ENCODE peak calls at places on chromosomes 3 and 15, in eight cellular contexts. One of them, this sample, is unnamed.

GRCh38 chr3:28118087-28118486 is 123.3 kb upstream of the CMC1 start:
- DNase-seq in NCI-H2081: no peak
- DNase-seq in T-cell: no peak
- DNase-seq in cardiac fibroblast: no peak
- DNase-seq in stimulated activated CD4-positive, alpha-beta T cell treated with anti-CD3 and anti-CD28 coated beads, Interleukin-2, amount 100 ng/mL, for 24 hours: no peak
- DNase-seq in T-helper 2 cell: no peak
- DNase-seq in AG08395: no peak
- DNase-seq in activated CD8-positive, alpha-beta T cell treated with anti-CD3 and anti-CD28 coated beads for 36 hours: no peak
- DNase-seq in this sample: no peak

GRCh38 chr3:18122264-18122663 is 302.9 kb downstream of the SATB1 start:
- DNase-seq in NCI-H2081: no peak
- DNase-seq in T-cell: no peak
- DNase-seq in cardiac fibroblast: no peak
- DNase-seq in stimulated activated CD4-positive, alpha-beta T cell treated with anti-CD3 and anti-CD28 coated beads, Interleukin-2, amount 100 ng/mL, for 24 hours: no peak
- DNase-seq in T-helper 2 cell: no peak
- DNase-seq in AG08395: peak
- DNase-seq in activated CD8-positive, alpha-beta T cell treated with anti-CD3 and anti-CD28 coated beads for 36 hours: no peak
- DNase-seq in this sample: no peak

GRCh38 chr3:27568393-27568792 is 84.2 kb upstream of the SLC4A7 start:
- DNase-seq in NCI-H2081: peak
- DNase-seq in T-cell: no peak
- DNase-seq in cardiac fibroblast: peak
- DNase-seq in stimulated activated CD4-positive, alpha-beta T cell treated with anti-CD3 and anti-CD28 coated beads, Interleukin-2, amount 100 ng/mL, for 24 hours: no peak
- DNase-seq in T-helper 2 cell: no peak
- DNase-seq in AG08395: peak
- DNase-seq in activated CD8-positive, alpha-beta T cell treated with anti-CD3 and anti-CD28 coated beads for 36 hours: no peak
- DNase-seq in this sample: peak

GRCh38 chr3:99482191-99482590 is 156.2 kb upstream of the COL8A1 start:
- DNase-seq in NCI-H2081: no peak
- DNase-seq in T-cell: no peak
- DNase-seq in cardiac fibroblast: no peak
- DNase-seq in stimulated activated CD4-positive, alpha-beta T cell treated with anti-CD3 and anti-CD28 coated beads, Interleukin-2, amount 100 ng/mL, for 24 hours: no peak
- DNase-seq in T-helper 2 cell: no peak
- DNase-seq in AG08395: no peak
- DNase-seq in activated CD8-positive, alpha-beta T cell treated with anti-CD3 and anti-CD28 coated beads for 36 hours: no peak
- DNase-seq in this sample: no peak

GRCh38 chr3:81716870-81717509 is 44.5 kb downstream of the GBE1 start:
- DNase-seq in NCI-H2081: no peak
- DNase-seq in T-cell: no peak
- DNase-seq in cardiac fibroblast: peak
- DNase-seq in stimulated activated CD4-positive, alpha-beta T cell treated with anti-CD3 and anti-CD28 coated beads, Interleukin-2, amount 100 ng/mL, for 24 hours: no peak
- DNase-seq in T-helper 2 cell: no peak
- DNase-seq in AG08395: no peak
- DNase-seq in activated CD8-positive, alpha-beta T cell treated with anti-CD3 and anti-CD28 coated beads for 36 hours: no peak
- DNase-seq in this sample: no peak

GRCh38 chr15:31262901-31263671 is 63.5 kb upstream of the KLF13 start:
- DNase-seq in NCI-H2081: no peak
- DNase-seq in T-cell: no peak
- DNase-seq in cardiac fibroblast: peak
- DNase-seq in stimulated activated CD4-positive, alpha-beta T cell treated with anti-CD3 and anti-CD28 coated beads, Interleukin-2, amount 100 ng/mL, for 24 hours: peak
- DNase-seq in T-helper 2 cell: no peak
- DNase-seq in AG08395: peak
- DNase-seq in activated CD8-positive, alpha-beta T cell treated with anti-CD3 and anti-CD28 coated beads for 36 hours: peak
- DNase-seq in this sample: no peak

GRCh38 chr15:32965897-32966296 is 228.6 kb downstream of the FMN1 start:
- DNase-seq in NCI-H2081: no peak
- DNase-seq in T-cell: no peak
- DNase-seq in cardiac fibroblast: no peak
- DNase-seq in stimulated activated CD4-positive, alpha-beta T cell treated with anti-CD3 and anti-CD28 coated beads, Interleukin-2, amount 100 ng/mL, for 24 hours: no peak
- DNase-seq in T-helper 2 cell: no peak
- DNase-seq in AG08395: no peak
- DNase-seq in activated CD8-positive, alpha-beta T cell treated with anti-CD3 and anti-CD28 coated beads for 36 hours: no peak
- DNase-seq in this sample: no peak

GRCh38 chr3:123188058-123188457 is 13.7 kb upstream of the SEC22A start:
- DNase-seq in NCI-H2081: no peak
- DNase-seq in T-cell: no peak
- DNase-seq in cardiac fibroblast: peak
- DNase-seq in stimulated activated CD4-positive, alpha-beta T cell treated with anti-CD3 and anti-CD28 coated beads, Interleukin-2, amount 100 ng/mL, for 24 hours: no peak
- DNase-seq in T-helper 2 cell: no peak
- DNase-seq in AG08395: no peak
- DNase-seq in activated CD8-positive, alpha-beta T cell treated with anti-CD3 and anti-CD28 coated beads for 36 hours: no peak
- DNase-seq in this sample: no peak

GRCh38 chr3:54899273-54899672 is 28.6 kb downstream of the LRTM1 start:
- DNase-seq in NCI-H2081: no peak
- DNase-seq in T-cell: no peak
- DNase-seq in cardiac fibroblast: no peak
- DNase-seq in stimulated activated CD4-positive, alpha-beta T cell treated with anti-CD3 and anti-CD28 coated beads, Interleukin-2, amount 100 ng/mL, for 24 hours: no peak
- DNase-seq in T-helper 2 cell: no peak
- DNase-seq in AG08395: no peak
- DNase-seq in activated CD8-positive, alpha-beta T cell treated with anti-CD3 and anti-CD28 coated beads for 36 hours: no peak
- DNase-seq in this sample: no peak

GRCh38 chr15:95446854-95447253 is 883.6 kb upstream of the NR2F2 start:
- DNase-seq in NCI-H2081: no peak
- DNase-seq in T-cell: no peak
- DNase-seq in cardiac fibroblast: no peak
- DNase-seq in stimulated activated CD4-positive, alpha-beta T cell treated with anti-CD3 and anti-CD28 coated beads, Interleukin-2, amount 100 ng/mL, for 24 hours: no peak
- DNase-seq in T-helper 2 cell: peak
- DNase-seq in AG08395: no peak
- DNase-seq in activated CD8-positive, alpha-beta T cell treated with anti-CD3 and anti-CD28 coated beads for 36 hours: peak
- DNase-seq in this sample: peak

GRCh38 chr3:9007213-9007612 is 43.9 kb upstream of the RAD18 start:
- DNase-seq in NCI-H2081: no peak
- DNase-seq in T-cell: no peak
- DNase-seq in cardiac fibroblast: no peak
- DNase-seq in stimulated activated CD4-positive, alpha-beta T cell treated with anti-CD3 and anti-CD28 coated beads, Interleukin-2, amount 100 ng/mL, for 24 hours: no peak
- DNase-seq in T-helper 2 cell: no peak
- DNase-seq in AG08395: no peak
- DNase-seq in activated CD8-positive, alpha-beta T cell treated with anti-CD3 and anti-CD28 coated beads for 36 hours: no peak
- DNase-seq in this sample: no peak